ENCODE peak calls at places on chromosome 17, in ten cellular contexts. H is cardiac muscle cell, D is prostate gland, B is esophagus muscularis mucosa, Y is left ventricle myocardium inferior, T is heart right ventricle, N is body of pancreas, G is upper lobe of right lung, U is tibial artery, M is AG04450. O is an unnamed sample.

GRCh38 chr17:48478224-48479013 is 48.4 kb upstream of the SKAP1 start:
- DNase-seq in H (peak; percentile 51), D (no peak), B (no peak), Y (no peak), T (no peak), N (no peak), G (no peak), U (no peak), M (no peak), O (no peak)

GRCh38 chr17:83195330-83196087 is 116.1 kb downstream of the METRNL start:
- DNase-seq in H (peak; percentile 34), D (peak; percentile 73), B (no peak), Y (peak; percentile 60), T (no peak), N (no peak), G (peak; percentile 72), U (peak; percentile 97), M (no peak), O (no peak)

GRCh38 chr17:17963694-17964436 is 8.3 kb downstream of the TOM1L2 start:
- DNase-seq in H (no peak), D (no peak), B (no peak), Y (no peak), T (no peak), N (no peak), G (no peak), U (no peak), M (no peak), O (no peak)

GRCh38 chr17:18226284-18226945 is 980 bp downstream of the LLGL1 start:
- DNase-seq in H (no peak), D (no peak), B (no peak), Y (no peak), T (no peak), N (no peak), G (no peak), U (no peak), M (no peak), O (no peak)

GRCh38 chr17:16968786-16969185 is 3.1 kb downstream of the TNFRSF13B start:
- DNase-seq in H (no peak), D (no peak), B (no peak), Y (no peak), T (no peak), N (no peak), G (no peak), U (no peak), M (no peak), O (no peak)

GRCh38 chr17:17062866-17063265 is 20.6 kb downstream of the MPRIP start:
- DNase-seq in H (no peak), D (no peak), B (no peak), Y (no peak), T (no peak), N (peak; percentile 21), G (peak; percentile 80), U (peak; percentile 73), M (no peak), O (no peak)

GRCh38 chr17:63930951-63931575 is 1.1 kb downstream of the CD79B start:
- DNase-seq in H (peak; percentile 18), D (no peak), B (no peak), Y (peak; percentile 77), T (peak; percentile 84), N (peak; percentile 56), G (peak; percentile 79), U (peak; percentile 80), M (no peak), O (no peak)

GRCh38 chr17:4173771-4174170 is 30.8 kb downstream of the CYB5D2 start:
- DNase-seq in H (no peak), D (no peak), B (no peak), Y (no peak), T (no peak), N (no peak), G (no peak), U (no peak), M (no peak), O (no peak)

GRCh38 chr17:10285896-10286295 is 86.9 kb downstream of the MYH13 start:
- DNase-seq in H (peak; percentile 51), D (no peak), B (no peak), Y (no peak), T (no peak), N (no peak), G (no peak), U (no peak), M (no peak), O (no peak)

GRCh38 chr17:10698116-10698818 is 873 bp downstream of the ADPRM start:
- DNase-seq in H (peak; percentile 55), D (peak; percentile 51), B (no peak), Y (no peak), T (no peak), N (peak; percentile 8), G (no peak), U (no peak), M (no peak), O (no peak)

GRCh38 chr17:28545787-28546415 is 6.5 kb downstream of the UNC119 start:
- DNase-seq in H (no peak), D (no peak), B (no peak), Y (no peak), T (no peak), N (no peak), G (no peak), U (no peak), M (no peak), O (no peak)

GRCh38 chr17:8924595-8924994 is 40.9 kb downstream of the PIK3R5 start:
- DNase-seq in H (no peak), D (no peak), B (no peak), Y (no peak), T (no peak), N (no peak), G (no peak), U (no peak), M (no peak), O (no peak)

GRCh38 chr17:8925808-8926207 is 39.7 kb downstream of the PIK3R5 start:
- DNase-seq in H (no peak), D (no peak), B (no peak), Y (no peak), T (no peak), N (no peak), G (no peak), U (no peak), M (no peak), O (no peak)

GRCh38 chr17:8925141-8925540 is 40.4 kb downstream of the PIK3R5 start:
- DNase-seq in H (no peak), D (no peak), B (no peak), Y (no peak), T (no peak), N (no peak), G (no peak), U (no peak), M (no peak), O (no peak)

GRCh38 chr17:8928347-8928746 is 37.2 kb downstream of the PIK3R5 start:
- DNase-seq in H (no peak), D (no peak), B (no peak), Y (no peak), T (no peak), N (no peak), G (no peak), U (no peak), M (no peak), O (no peak)

GRCh38 chr17:8927395-8927794 is 38.1 kb downstream of the PIK3R5 start:
- DNase-seq in H (no peak), D (no peak), B (no peak), Y (no peak), T (no peak), N (no peak), G (no peak), U (no peak), M (no peak), O (no peak)
- H3K9me3 ChIP-seq in H (no peaks in the 10 kb centered on the region), D (no peaks in the 10 kb centered on the region), B (peaks cover 37% of the 10 kb centered on the region), Y (peaks cover 42% of the 10 kb centered on the region), T (peaks cover 4% of the 10 kb centered on the region), N (no peaks in the 10 kb centered on the region), G (peaks cover 17% of the 10 kb centered on the region), U (peaks cover 30% of the 10 kb centered on the region), M (peaks cover 16% of the 10 kb centered on the region), O (peaks cover 6% of the 10 kb centered on the region)

DNA sequence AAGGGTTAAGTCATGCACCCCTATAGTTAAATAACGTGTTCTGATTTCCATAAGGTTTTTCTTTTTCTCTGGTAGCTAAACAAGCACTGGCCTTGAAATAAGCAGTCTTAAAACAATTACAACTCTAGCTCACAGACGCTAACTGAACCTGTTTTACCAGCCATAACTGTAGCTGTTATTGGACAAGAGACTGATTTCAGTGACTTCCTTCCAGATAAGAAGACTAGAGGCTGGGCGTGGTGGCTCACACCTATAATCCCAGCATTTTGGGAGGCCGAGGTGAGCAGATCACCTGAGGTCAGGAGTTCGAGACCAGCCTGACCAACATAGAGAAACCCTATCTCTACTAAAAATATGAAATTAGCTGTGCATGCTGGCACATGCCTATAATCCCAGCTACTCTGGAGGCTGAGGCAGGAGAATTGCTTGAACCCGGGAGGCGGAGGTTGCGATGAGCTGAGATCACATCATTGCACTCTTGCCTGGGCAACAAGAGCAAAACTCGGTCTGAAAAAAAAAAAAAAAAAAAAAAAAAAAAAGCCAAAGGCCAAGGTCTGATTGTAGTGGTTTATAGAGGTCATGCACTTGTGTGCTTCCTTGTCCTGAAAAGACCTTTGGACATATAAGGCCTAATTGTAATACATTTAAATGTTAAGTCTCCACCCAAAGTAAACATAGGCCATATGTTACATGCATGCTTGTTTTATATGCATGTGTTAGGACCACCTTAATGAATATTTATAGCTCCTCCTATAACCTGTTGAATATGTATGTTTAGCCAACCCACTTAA is 319.5 kb upstream of the CA10 start:
- DNase-seq in H (no peak), D (no peak), B (no peak), Y (no peak), T (no peak), N (no peak), G (no peak), U (no peak), M (no peak), O (no peak)
- H3K9me3 ChIP-seq in H (no peaks in the 10 kb centered on the region), D (no peaks in the 10 kb centered on the region), B (no peaks in the 10 kb centered on the region), Y (peaks cover 15% of the 10 kb centered on the region), T (no peaks in the 10 kb centered on the region), N (no peaks in the 10 kb centered on the region), G (no peaks in the 10 kb centered on the region), U (no peaks in the 10 kb centered on the region), M (peaks cover 3% of the 10 kb centered on the region), O (no peaks in the 10 kb centered on the region)

DNA sequence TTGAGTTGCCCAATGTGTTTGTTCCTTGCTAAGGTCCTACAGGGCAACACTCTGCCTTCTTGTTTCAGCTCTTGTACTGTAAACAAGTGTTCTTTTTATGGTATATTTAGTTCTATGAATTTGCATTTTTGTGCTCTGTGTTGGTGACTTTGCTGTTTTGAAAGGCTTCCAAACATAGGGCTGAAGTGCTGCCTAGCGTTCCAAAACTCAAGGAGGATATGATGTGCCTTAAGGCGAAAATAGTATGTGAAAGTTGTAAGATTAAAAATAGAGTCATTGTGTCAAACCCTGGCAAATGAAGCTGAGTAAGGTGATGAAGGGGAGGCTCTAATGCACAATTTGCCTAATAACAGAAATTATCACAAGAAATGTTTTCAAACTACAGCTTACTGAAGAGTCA is 372.7 kb upstream of the TOM1L1 start:
- DNase-seq in H (no peak), D (no peak), B (no peak), Y (no peak), T (no peak), N (no peak), G (no peak), U (no peak), M (no peak), O (no peak)
- H3K9me3 ChIP-seq in H (no peaks in the 10 kb centered on the region), D (no peaks in the 10 kb centered on the region), B (no peaks in the 10 kb centered on the region), Y (no peaks in the 10 kb centered on the region), T (no peaks in the 10 kb centered on the region), N (no peaks in the 10 kb centered on the region), G (no peaks in the 10 kb centered on the region), U (no peaks in the 10 kb centered on the region), M (peaks cover 12% of the 10 kb centered on the region), O (no peaks in the 10 kb centered on the region)

DNA sequence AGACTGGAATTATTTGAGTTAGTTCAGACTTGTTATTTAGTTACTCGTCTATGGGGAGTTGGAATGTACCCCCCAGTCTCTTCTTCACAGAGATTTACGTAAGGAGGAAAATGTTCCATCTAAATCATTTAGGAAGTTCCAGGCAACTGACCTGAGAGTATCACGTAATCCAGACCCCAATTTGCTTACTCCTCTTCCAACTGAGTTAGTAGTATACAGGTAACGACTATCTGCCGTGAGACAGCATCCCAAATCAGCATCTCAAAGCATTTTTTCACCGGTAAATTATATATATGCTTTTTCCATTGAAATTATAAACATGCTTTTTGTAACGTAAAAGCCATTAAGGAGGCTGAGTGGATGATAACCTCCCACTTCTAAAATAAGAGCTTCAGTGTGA is 214.3 kb upstream of the WSB1 start:
- DNase-seq in H (no peak), D (no peak), B (no peak), Y (no peak), T (no peak), N (no peak), G (no peak), U (no peak), M (no peak), O (no peak)
- H3K9me3 ChIP-seq in H (no peaks in the 10 kb centered on the region), D (no peaks in the 10 kb centered on the region), B (no peaks in the 10 kb centered on the region), Y (no peaks in the 10 kb centered on the region), T (no peaks in the 10 kb centered on the region), N (no peaks in the 10 kb centered on the region), G (no peaks in the 10 kb centered on the region), U (no peaks in the 10 kb centered on the region), M (peaks cover 24% of the 10 kb centered on the region), O (no peaks in the 10 kb centered on the region)